ENCODE peak calls at places on chromosomes 12 and 14, in six cellular contexts. X is HepG2, Z is H1, Q is K562, P is SK-N-SH, I is GM12878. M is an unnamed sample.

GRCh38 chr12:128009108-128009507 is 257.9 kb upstream of the TMEM132C start:
- DNase-seq in Z (peak), Q (no peak), X (no peak), I (no peak), P (no peak), M (no peak)

GRCh38 chr12:110913119-110914056 is 7.0 kb downstream of the MYL2 start:
- DNase-seq in X (no peak), Z (no peak), I (peak), Q (no peak), P (no peak), M (no peak)

GRCh38 chr14:100065942-100066574 is 836 bp downstream of the EVL start:
- DNase-seq in Q (no peak), P (no peak), Z (no peak), I (peak), X (no peak), M (no peak)

GRCh38 chr12:54378791-54379400 is 5.6 kb downstream of the ZNF385A start:
- DNase-seq in Z (peak), P (peak), Q (peak), I (no peak), X (peak), M (no peak)

GRCh38 chr14:67056684-67057083 is 132.6 kb upstream of the GARIN2 start:
- DNase-seq in P (no peak), X (no peak), Q (no peak), Z (no peak), I (no peak), M (no peak)

GRCh38 chr14:50605776-50606175 is 45.8 kb downstream of the ATL1 start:
- DNase-seq in Z (no peak), I (no peak), X (no peak), P (no peak), Q (no peak), M (no peak)

GRCh38 chr12:94545937-94546771 is 86.5 kb upstream of the CEP83 start:
- DNase-seq in I (peak), Z (peak), Q (peak), P (peak), X (peak), M (peak)

GRCh38 chr14:100620437-100621100 is 33.4 kb upstream of the BEGAIN start:
- DNase-seq in I (no peak), P (peak), Q (no peak), Z (no peak), X (no peak), M (no peak)

GRCh38 chr12:54159140-54159539 is 29.6 kb downstream of the SMUG1 start:
- DNase-seq in X (peak), P (peak), Z (peak), I (peak), Q (peak), M (peak)

GRCh38 chr14:81211844-81212243 is 8.9 kb downstream of the GTF2A1 start:
- DNase-seq in P (peak), Z (no peak), Q (no peak), X (peak), I (no peak), M (no peak)

GRCh38 chr12:107570721-107571120 is 114.9 kb upstream of the PWP1 start:
- DNase-seq in Z (no peak), I (no peak), Q (no peak), P (peak), X (no peak), M (no peak)

GRCh38 chr14:69259176-69259530 is 805 bp upstream of the GALNT16 start:
- DNase-seq in X (no peak), P (no peak), I (no peak), Z (no peak), Q (no peak), M (no peak)

GRCh38 chr12:4564819-4565218 is 2.8 kb downstream of the DYRK4 start:
- DNase-seq in Q (no peak), X (no peak), Z (no peak), I (peak), P (no peak), M (no peak)

GRCh38 chr14:81476816-81477215 is 56.8 kb downstream of the SEL1L start:
- DNase-seq in Q (no peak), Z (no peak), P (no peak), I (no peak), X (no peak), M (no peak)

GRCh38 chr14:32561520-32561919 is 232.4 kb downstream of the AKAP6 start:
- DNase-seq in Z (no peak), Q (no peak), X (no peak), P (no peak), I (no peak), M (no peak)

GRCh38 chr12:116539361-116539771 is 19.8 kb upstream of the MAP1LC3B2 start:
- DNase-seq in X (no peak), Z (no peak), I (no peak), Q (no peak), P (no peak), M (no peak)

GRCh38 chr14:61575751-61576150 is 119.6 kb upstream of the HIF1A start:
- DNase-seq in X (no peak), Z (no peak), Q (no peak), I (no peak), P (no peak), M (no peak)

GRCh38 chr14:70415788-70416187 is 1.1 kb downstream of the SYNJ2BP start:
- DNase-seq in Z (no peak), P (no peak), Q (no peak), X (no peak), I (no peak), M (no peak)
- H3K9ac ChIP-seq in Z (no peak), P (peak), Q (no peak), X (peak), I (no peak), M (no peak)

GRCh38 chr12:129064201-129064881 is 211.1 kb downstream of the GLT1D1 start:
- DNase-seq in P (no peak), Z (no peak), I (no peak), Q (no peak), X (no peak), M (no peak)
- TF ChIP-seq SIN3A in P (no peak), Z (no peak), I (no peak), Q (no peak), X (no peak), M (no peak)

DNA sequence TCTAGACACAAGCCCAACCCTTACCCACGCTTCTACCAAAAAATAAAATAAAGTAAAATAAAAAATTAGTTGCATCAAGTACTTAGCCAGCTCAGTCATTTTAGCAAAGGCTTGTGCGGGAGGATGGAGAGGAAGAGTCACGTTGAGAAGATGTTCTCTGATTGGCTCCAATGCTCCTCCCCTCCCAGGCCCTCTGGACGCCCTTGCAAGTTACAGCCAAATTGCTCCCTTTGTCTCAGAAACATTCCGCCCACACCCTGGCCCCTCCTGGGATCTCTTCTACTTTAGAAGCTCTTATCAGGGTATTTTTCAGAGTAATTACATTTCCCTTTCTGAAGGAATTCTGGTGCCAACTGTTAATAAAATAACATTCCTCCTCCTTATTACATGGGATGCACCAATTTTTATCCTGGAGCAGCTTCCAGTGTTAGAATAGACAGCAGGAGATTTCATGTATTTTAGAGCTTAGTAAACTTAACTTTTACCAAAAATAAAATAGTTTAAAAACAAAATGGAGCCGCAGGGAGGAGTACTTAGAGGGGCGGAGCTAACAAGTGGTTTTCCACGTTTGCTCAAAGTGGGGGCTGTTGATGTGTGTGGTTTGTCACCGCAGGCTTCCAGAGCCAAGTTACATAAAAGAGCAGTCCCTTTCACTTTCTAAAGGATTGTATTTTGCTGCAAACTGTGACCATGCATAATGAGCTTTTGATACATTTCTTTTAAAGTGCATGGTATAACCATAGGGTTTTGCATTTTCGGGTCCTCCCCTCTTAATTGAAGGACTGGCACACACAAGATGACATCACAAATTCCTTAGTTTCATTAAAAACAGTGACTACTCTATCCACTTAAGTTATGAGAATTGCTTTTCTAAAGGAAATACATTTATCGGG is 71.7 kb upstream of the RAP1B start:
- DNase-seq in Q (peak), Z (peak), I (peak), X (no peak), P (no peak), M (no peak)
- H3K9ac ChIP-seq in Q (no peak), Z (no peak), I (no peak), X (no peak), P (no peak), M (no peak)

DNA sequence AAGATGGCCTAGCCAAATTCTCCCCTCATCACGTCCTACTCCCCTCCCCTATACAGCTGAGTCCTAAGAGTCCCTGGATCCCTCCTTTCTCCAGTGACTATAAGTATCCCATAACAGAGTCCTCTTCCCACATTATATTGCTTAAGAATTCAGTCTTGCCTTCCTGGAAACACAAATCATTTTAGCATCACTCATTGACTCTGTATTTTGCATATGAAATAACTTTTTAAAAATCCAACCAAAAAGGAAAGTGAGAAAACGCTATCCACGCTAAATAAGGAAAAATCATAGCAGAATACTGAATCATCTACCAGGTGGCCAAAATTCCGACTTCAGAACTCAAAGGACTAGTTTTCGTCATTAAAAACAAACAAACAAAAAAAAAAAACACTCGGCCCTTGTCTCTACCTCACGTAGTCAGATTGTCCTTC is 130.2 kb downstream of the GCH1 start:
- DNase-seq in X (no peak), I (no peak), Q (no peak), P (no peak), Z (no peak), M (no peak)
- TF ChIP-seq SIN3A in X (no peak), I (no peak), Q (no peak), P (no peak), Z (no peak), M (no peak)

M was measured in HCT116.